ENCODE peak calls at places on chromosomes 5 and 9, in eight cellular contexts. One of them, this sample, is unnamed.

GRCh38 chr5:131460867-131461572 is 174.0 kb downstream of the RAPGEF6 start:
- DNase-seq in esophagus squamous epithelium: no peak
- DNase-seq in CD8-positive, alpha-beta T cell: no peak
- DNase-seq in mammary epithelial cell: no peak
- DNase-seq in uterus: no peak
- DNase-seq in neuronal stem cell: no peak
- DNase-seq in hepatocyte: no peak
- DNase-seq in pancreas: no peak
- DNase-seq in this sample: peak

GRCh38 chr5:120567066-120567465 is 103.0 kb downstream of the PRR16 start:
- DNase-seq in esophagus squamous epithelium: no peak
- DNase-seq in CD8-positive, alpha-beta T cell: no peak
- DNase-seq in mammary epithelial cell: no peak
- DNase-seq in uterus: no peak
- DNase-seq in neuronal stem cell: no peak
- DNase-seq in hepatocyte: no peak
- DNase-seq in pancreas: no peak
- DNase-seq in this sample: no peak

GRCh38 chr5:78268361-78268760 is 26.1 kb downstream of the AP3B1 start:
- DNase-seq in esophagus squamous epithelium: no peak
- DNase-seq in CD8-positive, alpha-beta T cell: no peak
- DNase-seq in mammary epithelial cell: no peak
- DNase-seq in uterus: no peak
- DNase-seq in neuronal stem cell: no peak
- DNase-seq in hepatocyte: no peak
- DNase-seq in pancreas: no peak
- DNase-seq in this sample: peak

GRCh38 chr5:26663500-26663899 is 374.9 kb downstream of the CDH9 start:
- DNase-seq in esophagus squamous epithelium: no peak
- DNase-seq in CD8-positive, alpha-beta T cell: no peak
- DNase-seq in mammary epithelial cell: no peak
- DNase-seq in uterus: no peak
- DNase-seq in neuronal stem cell: no peak
- DNase-seq in hepatocyte: no peak
- DNase-seq in pancreas: no peak
- DNase-seq in this sample: no peak

GRCh38 chr5:122102825-122103224 is 24.8 kb upstream of the LOX start:
- DNase-seq in esophagus squamous epithelium: no peak
- DNase-seq in CD8-positive, alpha-beta T cell: no peak
- DNase-seq in mammary epithelial cell: peak
- DNase-seq in uterus: no peak
- DNase-seq in neuronal stem cell: no peak
- DNase-seq in hepatocyte: no peak
- DNase-seq in pancreas: no peak
- DNase-seq in this sample: peak

GRCh38 chr9:87346061-87346665 is 151.5 kb upstream of the DAPK1 start:
- DNase-seq in esophagus squamous epithelium: no peak
- DNase-seq in CD8-positive, alpha-beta T cell: no peak
- DNase-seq in mammary epithelial cell: no peak
- DNase-seq in uterus: no peak
- DNase-seq in neuronal stem cell: no peak
- DNase-seq in hepatocyte: no peak
- DNase-seq in pancreas: no peak
- DNase-seq in this sample: no peak

GRCh38 chr9:124769451-124770358 is 1.4 kb downstream of the NR6A1 start:
- DNase-seq in esophagus squamous epithelium: no peak
- DNase-seq in CD8-positive, alpha-beta T cell: peak
- DNase-seq in mammary epithelial cell: peak
- DNase-seq in uterus: peak
- DNase-seq in neuronal stem cell: no peak
- DNase-seq in hepatocyte: peak
- DNase-seq in pancreas: peak
- DNase-seq in this sample: peak

GRCh38 chr5:69512740-69513260 is 20.2 kb downstream of the OCLN start:
- DNase-seq in esophagus squamous epithelium: no peak
- DNase-seq in CD8-positive, alpha-beta T cell: no peak
- DNase-seq in mammary epithelial cell: peak
- DNase-seq in uterus: no peak
- DNase-seq in neuronal stem cell: no peak
- DNase-seq in hepatocyte: peak
- DNase-seq in pancreas: no peak
- DNase-seq in this sample: peak

GRCh38 chr9:129318121-129319075 is 140.3 kb upstream of the IER5L start:
- DNase-seq in esophagus squamous epithelium: no peak
- DNase-seq in CD8-positive, alpha-beta T cell: no peak
- DNase-seq in mammary epithelial cell: no peak
- DNase-seq in uterus: peak
- DNase-seq in neuronal stem cell: no peak
- DNase-seq in hepatocyte: no peak
- DNase-seq in pancreas: no peak
- DNase-seq in this sample: no peak

GRCh38 chr5:69271376-69271775 is 36.7 kb downstream of the CDK7 start:
- DNase-seq in esophagus squamous epithelium: no peak
- DNase-seq in CD8-positive, alpha-beta T cell: no peak
- DNase-seq in mammary epithelial cell: peak
- DNase-seq in uterus: peak
- DNase-seq in neuronal stem cell: no peak
- DNase-seq in hepatocyte: no peak
- DNase-seq in pancreas: no peak
- DNase-seq in this sample: peak

GRCh38 chr5:80284720-80285119 is 28.9 kb upstream of the SERINC5 start:
- DNase-seq in esophagus squamous epithelium: no peak
- DNase-seq in CD8-positive, alpha-beta T cell: no peak
- DNase-seq in mammary epithelial cell: no peak
- DNase-seq in uterus: no peak
- DNase-seq in neuronal stem cell: no peak
- DNase-seq in hepatocyte: no peak
- DNase-seq in pancreas: no peak
- DNase-seq in this sample: no peak

GRCh38 chr9:93091453-93092081 is 4.5 kb upstream of the CARD19 start:
- DNase-seq in esophagus squamous epithelium: no peak
- DNase-seq in CD8-positive, alpha-beta T cell: peak
- DNase-seq in mammary epithelial cell: peak
- DNase-seq in uterus: peak
- DNase-seq in neuronal stem cell: no peak
- DNase-seq in hepatocyte: peak
- DNase-seq in pancreas: no peak
- DNase-seq in this sample: peak

GRCh38 chr9:132241840-132242620 is 80.2 kb downstream of the NTNG2 start:
- DNase-seq in esophagus squamous epithelium: no peak
- DNase-seq in CD8-positive, alpha-beta T cell: peak
- DNase-seq in mammary epithelial cell: no peak
- DNase-seq in uterus: peak
- DNase-seq in neuronal stem cell: no peak
- DNase-seq in hepatocyte: peak
- DNase-seq in pancreas: peak
- DNase-seq in this sample: no peak

GRCh38 chr5:155053482-155053881 is 39.9 kb downstream of the KIF4B start:
- DNase-seq in esophagus squamous epithelium: no peak
- DNase-seq in CD8-positive, alpha-beta T cell: no peak
- DNase-seq in mammary epithelial cell: no peak
- DNase-seq in uterus: no peak
- DNase-seq in neuronal stem cell: no peak
- DNase-seq in hepatocyte: peak
- DNase-seq in pancreas: no peak
- DNase-seq in this sample: no peak

DNA sequence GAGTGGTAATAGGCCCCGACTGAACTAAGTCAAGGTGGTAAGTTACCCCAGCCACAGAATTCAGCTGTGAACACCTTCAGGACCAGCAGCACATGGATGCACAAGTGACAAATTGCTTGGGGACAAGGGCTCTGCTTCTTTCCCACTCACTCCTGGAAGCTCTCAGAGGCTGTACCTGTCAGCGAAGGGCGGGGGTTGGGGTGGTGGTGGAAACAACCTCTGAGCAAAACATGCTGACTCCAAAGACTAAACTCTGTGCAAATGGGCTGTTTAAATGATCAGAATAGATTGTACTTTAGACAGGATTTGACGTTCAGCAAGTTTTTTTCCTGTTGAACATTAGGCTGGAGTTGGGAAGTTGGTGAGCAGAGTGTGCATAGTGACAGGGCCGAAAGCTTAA is 544.5 kb upstream of the ZNF608 start:
- DNase-seq in esophagus squamous epithelium: no peak
- DNase-seq in CD8-positive, alpha-beta T cell: no peak
- DNase-seq in mammary epithelial cell: no peak
- DNase-seq in uterus: no peak
- DNase-seq in neuronal stem cell: no peak
- DNase-seq in hepatocyte: no peak
- DNase-seq in pancreas: no peak
- DNase-seq in this sample: no peak
- H3K27ac ChIP-seq in esophagus squamous epithelium: no peak
- H3K27ac ChIP-seq in CD8-positive, alpha-beta T cell: no peak
- H3K27ac ChIP-seq in mammary epithelial cell: no peak
- H3K27ac ChIP-seq in uterus: no peak
- H3K27ac ChIP-seq in neuronal stem cell: no peak
- H3K27ac ChIP-seq in hepatocyte: no peak
- H3K27ac ChIP-seq in pancreas: no peak
- H3K27ac ChIP-seq in this sample: no peak

DNA sequence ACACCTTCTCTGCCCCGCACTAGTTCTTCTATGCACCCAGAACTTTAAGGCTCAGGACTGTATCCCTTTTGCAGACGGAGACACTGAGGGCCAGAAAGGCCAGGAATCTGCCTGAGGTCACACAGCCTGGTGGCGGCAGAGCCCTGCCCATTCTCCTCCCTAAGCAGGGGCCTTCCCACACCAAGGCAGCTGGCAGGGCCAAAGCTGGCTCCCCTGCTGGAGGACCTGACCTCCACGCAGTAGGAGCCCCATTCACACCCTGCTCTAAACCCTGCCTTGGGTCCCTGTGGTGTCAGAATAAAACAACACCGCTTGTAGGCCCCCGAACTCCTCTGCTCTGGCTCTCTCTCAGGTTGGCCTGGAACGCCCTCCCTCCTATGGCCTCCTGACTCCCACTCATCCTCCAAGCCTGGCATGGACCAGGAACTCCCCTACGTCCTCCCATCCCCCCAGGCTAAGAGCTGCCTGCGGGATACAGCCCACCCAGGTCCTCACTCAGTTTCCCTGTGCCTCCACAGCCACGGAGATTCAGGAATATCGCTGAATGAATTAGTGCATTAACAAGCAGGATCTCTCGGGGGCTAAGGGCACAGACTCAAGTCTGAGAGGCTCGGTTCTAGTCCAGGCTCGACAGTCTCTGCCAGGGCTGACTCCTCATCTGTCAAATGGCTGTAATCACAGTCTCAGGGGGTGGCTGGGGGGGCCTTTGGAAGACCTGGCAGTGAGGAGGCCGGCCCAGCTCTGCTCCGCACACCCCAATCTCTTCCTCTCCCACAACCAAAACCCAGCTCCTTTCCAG is 2.8 kb downstream of the ST6GALNAC6 start:
- DNase-seq in esophagus squamous epithelium: no peak
- DNase-seq in CD8-positive, alpha-beta T cell: no peak
- DNase-seq in mammary epithelial cell: no peak
- DNase-seq in uterus: no peak
- DNase-seq in neuronal stem cell: no peak
- DNase-seq in hepatocyte: no peak
- DNase-seq in pancreas: no peak
- DNase-seq in this sample: no peak
- H3K27ac ChIP-seq in esophagus squamous epithelium: peak
- H3K27ac ChIP-seq in CD8-positive, alpha-beta T cell: no peak
- H3K27ac ChIP-seq in mammary epithelial cell: no peak
- H3K27ac ChIP-seq in uterus: peak
- H3K27ac ChIP-seq in neuronal stem cell: peak
- H3K27ac ChIP-seq in hepatocyte: peak
- H3K27ac ChIP-seq in pancreas: peak
- H3K27ac ChIP-seq in this sample: peak

DNA sequence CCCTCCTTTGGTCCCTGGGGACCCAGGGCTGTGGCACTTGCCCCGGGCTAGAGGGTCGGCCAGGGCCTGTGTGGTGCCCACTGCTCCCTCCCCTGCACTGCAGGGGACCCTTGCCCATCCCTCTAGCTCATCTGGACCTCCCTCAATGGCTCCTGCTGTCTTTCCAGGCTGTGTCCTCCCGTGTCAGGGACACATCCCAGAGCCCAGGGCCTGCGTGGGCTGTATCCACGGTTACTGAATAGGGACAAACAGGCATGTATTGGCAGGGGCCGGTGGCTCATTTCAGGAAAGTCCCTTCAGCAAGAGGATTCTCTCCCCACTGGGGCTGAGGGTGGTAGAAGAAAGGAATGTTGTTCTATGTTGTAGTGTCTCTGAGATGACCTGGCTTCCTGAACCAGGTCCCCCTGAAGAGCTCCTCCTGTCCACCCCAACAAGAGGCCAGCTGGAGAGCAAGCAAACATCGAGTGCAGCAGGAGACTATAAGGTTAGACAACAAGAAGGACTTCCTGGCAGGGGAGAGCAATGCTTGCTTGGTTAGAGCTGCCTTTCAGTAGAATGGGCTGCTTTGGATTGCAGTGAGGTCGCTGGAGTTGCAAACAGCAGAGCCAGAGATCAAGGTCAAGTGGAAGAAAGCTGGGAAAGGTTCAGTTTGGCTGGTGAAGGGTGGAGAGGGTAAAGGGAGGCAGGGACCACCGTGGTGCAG is 1.0 kb upstream of the CRB2 start:
- DNase-seq in esophagus squamous epithelium: no peak
- DNase-seq in CD8-positive, alpha-beta T cell: no peak
- DNase-seq in mammary epithelial cell: peak
- DNase-seq in uterus: no peak
- DNase-seq in neuronal stem cell: no peak
- DNase-seq in hepatocyte: no peak
- DNase-seq in pancreas: no peak
- DNase-seq in this sample: no peak
- H3K27ac ChIP-seq in esophagus squamous epithelium: no peak
- H3K27ac ChIP-seq in CD8-positive, alpha-beta T cell: no peak
- H3K27ac ChIP-seq in mammary epithelial cell: no peak
- H3K27ac ChIP-seq in uterus: no peak
- H3K27ac ChIP-seq in neuronal stem cell: no peak
- H3K27ac ChIP-seq in hepatocyte: no peak
- H3K27ac ChIP-seq in pancreas: no peak
- H3K27ac ChIP-seq in this sample: no peak

GRCh38 chr5:124907098-124907644 is 160.7 kb upstream of the ZNF608 start:
- DNase-seq in esophagus squamous epithelium: no peak
- DNase-seq in CD8-positive, alpha-beta T cell: no peak
- DNase-seq in mammary epithelial cell: peak
- DNase-seq in uterus: peak
- DNase-seq in neuronal stem cell: no peak
- DNase-seq in hepatocyte: no peak
- DNase-seq in pancreas: no peak
- DNase-seq in this sample: no peak

GRCh38 chr5:124906339-124907097 is 160.1 kb upstream of the ZNF608 start:
- DNase-seq in esophagus squamous epithelium: no peak
- DNase-seq in CD8-positive, alpha-beta T cell: no peak
- DNase-seq in mammary epithelial cell: peak
- DNase-seq in uterus: peak
- DNase-seq in neuronal stem cell: no peak
- DNase-seq in hepatocyte: peak
- DNase-seq in pancreas: peak
- DNase-seq in this sample: peak

GRCh38 chr5:124905756-124906155 is 159.3 kb upstream of the ZNF608 start:
- DNase-seq in esophagus squamous epithelium: no peak
- DNase-seq in CD8-positive, alpha-beta T cell: no peak
- DNase-seq in mammary epithelial cell: no peak
- DNase-seq in uterus: no peak
- DNase-seq in neuronal stem cell: no peak
- DNase-seq in hepatocyte: no peak
- DNase-seq in pancreas: no peak
- DNase-seq in this sample: no peak

GRCh38 chr5:124902097-124902821 is 155.8 kb upstream of the ZNF608 start:
- DNase-seq in esophagus squamous epithelium: no peak
- DNase-seq in CD8-positive, alpha-beta T cell: no peak
- DNase-seq in mammary epithelial cell: no peak
- DNase-seq in uterus: no peak
- DNase-seq in neuronal stem cell: no peak
- DNase-seq in hepatocyte: no peak
- DNase-seq in pancreas: no peak
- DNase-seq in this sample: peak

GRCh38 chr5:124905256-124905655 is 158.8 kb upstream of the ZNF608 start:
- DNase-seq in esophagus squamous epithelium: no peak
- DNase-seq in CD8-positive, alpha-beta T cell: no peak
- DNase-seq in mammary epithelial cell: no peak
- DNase-seq in uterus: no peak
- DNase-seq in neuronal stem cell: no peak
- DNase-seq in hepatocyte: no peak
- DNase-seq in pancreas: no peak
- DNase-seq in this sample: no peak
- H3K27ac ChIP-seq in esophagus squamous epithelium: no peak
- H3K27ac ChIP-seq in CD8-positive, alpha-beta T cell: no peak
- H3K27ac ChIP-seq in mammary epithelial cell: no peak
- H3K27ac ChIP-seq in uterus: peak
- H3K27ac ChIP-seq in neuronal stem cell: peak
- H3K27ac ChIP-seq in hepatocyte: no peak
- H3K27ac ChIP-seq in pancreas: peak
- H3K27ac ChIP-seq in this sample: no peak

This sample was measured in fibroblast of lung.